ENCODE peak calls at places on chromosomes 13 and 19, in six cellular contexts. U is body of pancreas, G is GM12878, W is thyroid gland, H is heart left ventricle, L is A549. I is an unnamed sample.

GRCh38 chr13:37109080-37109678 is 3.7 kb upstream of the CSNK1A1L start:
- DNase-seq in U (no peak), G (no peak), W (no peak), H (no peak), L (no peak), I (no peak)

GRCh38 chr13:49664606-49665005 is 26.7 kb downstream of the EBPL start:
- DNase-seq in U (no peak), G (no peak), W (no peak), H (no peak), L (no peak), I (no peak)

GRCh38 chr13:88908896-88909535 is 1237.8 kb downstream of the SLITRK5 start:
- DNase-seq in U (no peak), G (no peak), W (peak; percentile 28), H (no peak), L (no peak), I (peak; percentile 74)

GRCh38 chr13:43391021-43391420 is 367.6 kb downstream of the DNAJC15 start:
- DNase-seq in U (no peak), G (no peak), W (no peak), H (no peak), L (no peak), I (no peak)

GRCh38 chr13:28528848-28529247 is 33.9 kb upstream of the FLT1 start:
- DNase-seq in U (no peak), G (no peak), W (no peak), H (no peak), L (no peak), I (no peak)

GRCh38 chr13:80084086-80084676 is 256.7 kb downstream of the SPRY2 start:
- DNase-seq in U (no peak), G (no peak), W (no peak), H (no peak), L (no peak), I (no peak)

GRCh38 chr19:28307460-28307859 is 905.5 kb downstream of the UQCRFS1 start:
- DNase-seq in U (no peak), G (no peak), W (no peak), H (no peak), L (no peak), I (no peak)

GRCh38 chr19:2294377-2295335 is 12.7 kb upstream of the PEAK3 start:
- DNase-seq in U (no peak), G (no peak), W (no peak), H (no peak), L (no peak), I (no peak)

GRCh38 chr19:36999313-36999712 is 78.9 kb upstream of the ZNF420 start:
- DNase-seq in U (no peak), G (no peak), W (no peak), H (no peak), L (no peak), I (no peak)
- H3K9me3 ChIP-seq in U (peaks cover 7% of the 10 kb centered on the region), G (no peaks in the 10 kb centered on the region), W (no peaks in the 10 kb centered on the region), H (peaks cover 34% of the 10 kb centered on the region), L (peaks cover 88% of the 10 kb centered on the region), I (no peaks in the 10 kb centered on the region)

GRCh38 chr19:14081797-14082674 is 3.5 kb downstream of the C19orf67 start:
- DNase-seq in U (peak; percentile 52), G (no peak), W (peak; percentile 61), H (peak; percentile 55), L (no peak), I (peak; percentile 33)
- TF ChIP-seq POLR2A in U (no peak), G (peak; percentile 54), W (no peak), H (no peak), L (no peak), I (no peak)

GRCh38 chr19:23145617-23146415 is 29.0 kb downstream of the ZNF730 start:
- DNase-seq in U (no peak), G (no peak), W (no peak), H (no peak), L (no peak), I (no peak)
- H3K9me3 ChIP-seq in U (no peaks in the 10 kb centered on the region), G (no peaks in the 10 kb centered on the region), W (peaks cover 6% of the 10 kb centered on the region), H (peaks cover 94% of the 10 kb centered on the region), L (peaks cover 52% of the 10 kb centered on the region), I (no peaks in the 10 kb centered on the region)

GRCh38 chr19:6110360-6110977 is at the start of gene RFX2:
- DNase-seq in U (peak; percentile 99), G (peak; percentile 88), W (peak; percentile 100), H (peak; percentile 99), L (peak; percentile 89), I (peak; percentile 99)
- TF ChIP-seq POLR2A in U (no peak), G (peak; percentile 69), W (no peak), H (peak; percentile 70), L (peak; percentile 16), I (peak; percentile 65)

GRCh38 chr19:36564391-36564790 is 8.7 kb downstream of the ZNF529 start:
- DNase-seq in U (no peak), G (no peak), W (no peak), H (no peak), L (no peak), I (no peak)
- H3K9me3 ChIP-seq in U (peaks cover 63% of the 10 kb centered on the region), G (peaks cover 29% of the 10 kb centered on the region), W (no peaks in the 10 kb centered on the region), H (peaks cover 96% of the 10 kb centered on the region), L (peaks cover 98% of the 10 kb centered on the region), I (no peaks in the 10 kb centered on the region)

GRCh38 chr19:572891-573825 is 762 bp downstream of the BSG start:
- DNase-seq in U (peak; percentile 55), G (no peak), W (peak; percentile 73), H (peak; percentile 53), L (no peak), I (no peak)

GRCh38 chr19:571127-571974 is 1.0 kb upstream of the BSG start:
- DNase-seq in U (peak; percentile 48), G (peak; percentile 25), W (peak; percentile 31), H (peak; percentile 32), L (no peak), I (peak; percentile 45)

GRCh38 chr19:574658-575526 is 2.5 kb downstream of the BSG start:
- DNase-seq in U (peak; percentile 47), G (peak; percentile 28), W (peak; percentile 75), H (peak; percentile 75), L (no peak), I (no peak)

GRCh38 chr19:570315-570714 is 2.1 kb upstream of the BSG start:
- DNase-seq in U (no peak), G (no peak), W (no peak), H (no peak), L (no peak), I (no peak)

DNA sequence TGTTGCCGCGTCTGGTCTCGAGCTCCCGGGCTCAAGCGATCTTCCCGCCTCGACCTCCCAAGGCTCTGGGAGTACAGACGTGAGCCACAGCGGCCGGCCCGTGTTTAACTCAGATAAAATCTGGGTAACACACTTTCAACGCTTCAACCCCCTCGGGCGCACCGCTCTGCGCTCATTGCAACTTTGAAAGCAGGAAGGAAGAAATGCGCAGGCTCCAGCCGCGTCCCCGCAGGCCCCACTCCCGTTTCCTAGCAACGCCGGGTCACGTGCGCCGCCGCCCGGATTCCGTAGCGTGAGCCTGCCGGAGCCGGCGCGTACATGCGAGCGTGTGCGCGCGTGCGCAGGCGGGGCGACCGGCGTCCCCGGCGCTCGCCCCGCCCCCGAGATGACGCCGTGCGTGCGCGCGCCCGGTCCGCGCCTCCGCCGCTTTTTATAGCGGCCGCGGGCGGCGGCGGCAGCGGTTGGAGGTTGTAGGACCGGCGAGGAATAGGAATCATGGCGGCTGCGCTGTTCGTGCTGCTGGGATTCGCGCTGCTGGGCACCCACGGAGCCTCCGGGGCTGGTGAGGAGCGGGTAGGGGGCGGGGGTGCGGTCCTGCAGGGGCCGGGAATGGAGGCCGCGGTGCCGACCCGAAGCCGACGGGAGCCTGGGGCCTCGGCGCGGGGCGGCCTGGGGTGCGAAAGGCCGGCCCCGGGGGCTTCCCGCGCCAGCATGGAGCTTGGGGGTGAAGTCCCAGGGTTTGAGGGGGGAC is at the start of gene BSG:
- DNase-seq in U (peak; percentile 99), G (peak; percentile 88), W (peak; percentile 99), H (peak; percentile 99), L (peak; percentile 91), I (peak; percentile 98)
- TF ChIP-seq POLR2A in U (peak; percentile 97), G (peak; percentile 99), W (peak; percentile 88), H (peak; percentile 99), L (peak; percentile 96), I (peak; percentile 93)

DNA sequence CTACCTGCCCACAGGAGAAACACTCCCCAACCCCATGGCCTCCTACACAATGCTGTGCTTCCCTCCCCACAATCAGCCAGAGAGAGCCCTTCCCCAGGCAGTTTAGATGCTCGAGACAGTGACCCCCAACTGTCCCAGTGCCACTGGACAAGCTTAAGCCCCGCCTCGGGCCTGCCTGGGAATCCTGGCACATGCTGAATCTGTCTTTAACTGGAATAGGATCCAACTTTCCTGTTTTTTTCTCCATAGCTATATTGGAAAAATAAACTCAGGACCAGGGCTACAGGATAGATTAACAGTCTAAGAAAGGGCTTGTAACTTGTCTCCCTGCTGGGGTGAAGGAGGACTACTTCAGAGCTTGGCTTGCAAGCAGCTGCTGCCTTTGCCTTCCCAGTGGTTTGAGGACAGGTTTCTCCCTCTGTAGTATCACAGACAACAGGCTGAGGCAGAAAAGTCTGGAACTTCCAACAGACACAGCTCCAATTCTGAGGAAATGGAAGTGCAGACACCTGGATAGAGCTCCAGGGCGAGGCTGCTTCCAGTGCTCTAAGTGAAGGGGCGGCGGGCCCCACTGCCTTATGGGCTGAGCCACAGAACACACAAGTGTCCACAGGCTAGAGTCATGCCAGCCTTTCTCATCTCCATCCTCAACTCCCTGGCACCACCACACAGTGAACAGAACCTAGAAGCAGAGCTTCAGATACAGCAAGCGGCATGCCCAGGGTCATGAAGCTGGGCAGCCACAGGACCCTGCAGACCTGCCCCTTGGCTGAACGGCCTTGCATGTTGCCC is 228.3 kb downstream of the TUBA3C start:
- DNase-seq in U (no peak), G (no peak), W (no peak), H (no peak), L (no peak), I (no peak)
- H3K9me3 ChIP-seq in U (peaks cover 3% of the 10 kb centered on the region), G (no peaks in the 10 kb centered on the region), W (no peaks in the 10 kb centered on the region), H (peaks cover 12% of the 10 kb centered on the region), L (no peaks in the 10 kb centered on the region), I (no peaks in the 10 kb centered on the region)

GRCh38 chr19:35414442-35414841 is 33.6 kb upstream of the FFAR2 start:
- DNase-seq in U (no peak), G (no peak), W (no peak), H (no peak), L (no peak), I (no peak)

GRCh38 chr19:35407619-35408018 is 36.8 kb downstream of the GPR42 start:
- DNase-seq in U (no peak), G (no peak), W (no peak), H (no peak), L (no peak), I (no peak)

GRCh38 chr19:35408284-35409171 is 37.7 kb downstream of the GPR42 start:
- DNase-seq in U (no peak), G (peak; percentile 76), W (no peak), H (no peak), L (no peak), I (no peak)

GRCh38 chr19:35409191-35409590 is 38.3 kb downstream of the GPR42 start:
- DNase-seq in U (no peak), G (no peak), W (no peak), H (no peak), L (no peak), I (no peak)

DNA sequence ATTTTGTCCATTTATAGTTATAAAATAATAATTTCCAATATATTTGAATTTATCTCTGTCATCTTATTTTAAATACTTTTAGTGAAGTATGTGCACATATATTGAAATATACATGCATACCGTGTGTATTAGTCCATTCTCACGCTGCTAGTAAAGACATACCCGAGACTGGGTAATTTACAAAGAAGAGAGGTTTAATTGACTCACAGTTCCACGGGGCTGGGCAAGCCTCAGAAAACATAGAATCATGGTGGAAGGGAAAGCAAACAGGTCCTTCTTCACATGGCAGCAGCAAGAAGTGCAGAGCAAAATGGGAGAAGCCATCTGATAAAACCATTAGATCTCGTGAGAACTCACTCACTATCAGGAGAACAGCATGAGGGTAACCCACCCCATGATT is 37.6 kb upstream of the FFAR2 start:
- DNase-seq in U (no peak), G (no peak), W (no peak), H (no peak), L (no peak), I (no peak)
- TF ChIP-seq POLR2A in U (no peak), G (no peak), W (no peak), H (no peak), L (no peak), I (no peak)